ENCODE peak calls at places on chromosomes 3 and 15, in five cellular contexts. D is natural killer cell, P is HCT116, X is thoracic aorta, R is brain microvascular endothelial cell. O is an unnamed sample.

GRCh38 chr15:74626336-74626735 is 10.7 kb downstream of the CLK3 start:
- DNase-seq in X (no peak), R (no peak), P (no peak), D (no peak), O (no peak)

GRCh38 chr3:69016102-69016501 is 2.6 kb upstream of the EOGT start:
- DNase-seq in X (no peak), D (no peak), P (no peak), R (no peak), O (no peak)

GRCh38 chr15:65630760-65631159 is 9.0 kb downstream of the SLC24A1 start:
- DNase-seq in R (no peak), D (no peak), X (no peak), P (no peak), O (no peak)

GRCh38 chr15:60507596-60508424 is 28.9 kb upstream of the ICE2 start:
- DNase-seq in D (no peak), X (no peak), P (peak), R (peak), O (no peak)

GRCh38 chr3:13160619-13161018 is 87.4 kb upstream of the IQSEC1 start:
- DNase-seq in R (no peak), D (no peak), P (no peak), X (no peak), O (no peak)

GRCh38 chr3:160114352-160114751 is 110.9 kb upstream of the C3orf80 start:
- DNase-seq in X (no peak), P (no peak), D (no peak), R (no peak), O (no peak)

GRCh38 chr3:169454823-169455222 is 208.7 kb downstream of the MECOM start:
- DNase-seq in X (no peak), P (no peak), D (no peak), R (peak), O (no peak)

GRCh38 chr3:8822141-8822540 is 52.7 kb upstream of the OXTR start:
- DNase-seq in R (peak), X (no peak), D (no peak), P (no peak), O (no peak)

GRCh38 chr3:135646873-135647272 is 318.7 kb upstream of the PPP2R3A start:
- DNase-seq in D (no peak), X (no peak), P (no peak), R (no peak), O (no peak)

GRCh38 chr15:31062310-31062964 is 39.1 kb downstream of the TRPM1 start:
- DNase-seq in D (no peak), X (no peak), R (no peak), P (no peak), O (no peak)

GRCh38 chr3:134754768-134755559 is 40.1 kb upstream of the EPHB1 start:
- DNase-seq in P (peak), D (no peak), X (no peak), R (peak), O (peak)

GRCh38 chr15:57586661-57587404 is 4.9 kb upstream of the MYZAP start:
- DNase-seq in D (no peak), P (no peak), R (no peak), X (no peak), O (no peak)

GRCh38 chr3:129824926-129825541 is 68.5 kb downstream of the TMCC1 start:
- DNase-seq in D (no peak), R (no peak), X (no peak), P (peak), O (no peak)

GRCh38 chr15:94840794-94841587 is 609.6 kb downstream of the MCTP2 start:
- DNase-seq in R (peak), X (peak), D (no peak), P (no peak), O (no peak)

GRCh38 chr15:35211240-35211952 is 126.3 kb upstream of the NANOGP8 start:
- DNase-seq in R (no peak), P (no peak), X (no peak), D (no peak), O (no peak)

GRCh38 chr3:24264748-24265158 is 229.9 kb downstream of the THRB start:
- DNase-seq in X (no peak), R (peak), D (no peak), P (peak), O (no peak)

GRCh38 chr3:9349321-9350117 is 13.3 kb upstream of the THUMPD3 start:
- DNase-seq in X (no peak), R (peak), P (no peak), D (no peak), O (no peak)

GRCh38 chr3:124281453-124282316 is 289.8 kb upstream of the ROPN1 start:
- DNase-seq in X (no peak), D (no peak), R (peak), P (no peak), O (no peak)

GRCh38 chr15:41473418-41473817 is 20.3 kb upstream of the ITPKA start:
- DNase-seq in D (no peak), X (no peak), R (no peak), P (no peak), O (no peak)

GRCh38 chr3:129439381-129439816 is 349 bp downstream of the MBD4 start:
- DNase-seq in D (peak), R (no peak), P (no peak), X (no peak), O (no peak)

GRCh38 chr3:69354948-69355347 is 30.9 kb downstream of the FRMD4B start:
- DNase-seq in R (peak), P (no peak), D (no peak), X (no peak), O (no peak)

GRCh38 chr3:181710581-181711255 is 1.0 kb upstream of the SOX2 start:
- DNase-seq in X (no peak), R (no peak), D (no peak), P (no peak), O (no peak)

GRCh38 chr15:44537728-44538240 is 837 bp downstream of the EIF3J start:
- DNase-seq in X (no peak), D (no peak), P (no peak), R (peak), O (no peak)

GRCh38 chr15:61227269-61228024 is 1.7 kb downstream of the RORA start:
- DNase-seq in D (no peak), X (no peak), R (peak), P (no peak), O (no peak)

GRCh38 chr3:138113309-138113708 is 2.1 kb downstream of the DZIP1L start:
- DNase-seq in D (no peak), P (peak), X (no peak), R (no peak), O (no peak)

GRCh38 chr3:117439812-117440211 is 730.2 kb downstream of the TUSC7 start:
- DNase-seq in X (no peak), P (no peak), R (peak), D (no peak), O (no peak)

GRCh38 chr15:91192285-91193058 is 92.4 kb downstream of the SV2B start:
- DNase-seq in P (no peak), D (no peak), R (no peak), X (no peak), O (no peak)

GRCh38 chr15:57923311-57923710 is 142.2 kb downstream of the ALDH1A2 start:
- DNase-seq in P (no peak), D (no peak), X (no peak), R (no peak), O (no peak)

GRCh38 chr15:46996331-46996730 is 721.0 kb upstream of the SEMA6D start:
- DNase-seq in D (no peak), P (no peak), X (no peak), R (no peak), O (no peak)

GRCh38 chr15:75659928-75660645 is 12.4 kb downstream of the SNX33 start:
- DNase-seq in R (no peak), X (no peak), P (no peak), D (no peak), O (no peak)

GRCh38 chr3:71104090-71104489 is 479.4 kb downstream of the FOXP1 start:
- DNase-seq in R (peak), X (no peak), D (no peak), P (no peak), O (no peak)

GRCh38 chr3:153443961-153444360 is 281.9 kb downstream of the RAP2B start:
- DNase-seq in P (peak), R (no peak), D (no peak), X (no peak), O (no peak)
- TF ChIP-seq CTCF in P (peak), R (peak), D (no peak), X (no peak), O (no peak)

DNA sequence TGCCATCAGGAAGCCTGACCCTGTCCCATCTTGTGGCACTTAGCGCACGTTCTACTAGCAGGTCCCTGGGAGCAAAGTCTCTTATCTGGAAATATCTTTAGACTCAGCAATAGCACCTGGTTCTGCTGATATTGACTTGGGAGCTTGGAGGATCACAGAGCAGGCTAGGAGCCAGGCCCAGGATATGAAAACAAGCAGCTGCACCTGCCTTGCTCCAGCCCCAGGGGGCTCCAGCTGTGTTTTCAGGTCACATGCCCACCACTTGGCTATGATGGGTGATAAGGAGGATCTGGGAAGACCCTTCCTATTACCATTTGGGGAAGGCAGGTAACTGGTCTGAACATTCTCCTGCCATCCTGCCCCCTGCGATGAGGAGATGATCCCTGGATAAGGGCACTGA is 87.8 kb downstream of the C3orf70 start:
- DNase-seq in P (no peak), X (no peak), R (no peak), D (no peak), O (no peak)
- TF ChIP-seq CTCF in P (peak), X (no peak), R (peak), D (no peak), O (no peak)

GRCh38 chr3:122942241-122942640 is 85.3 kb downstream of the SEMA5B start:
- DNase-seq in R (no peak), P (no peak), X (no peak), D (no peak), O (no peak)

GRCh38 chr3:122941233-122942206 is 86.0 kb downstream of the SEMA5B start:
- DNase-seq in D (no peak), P (no peak), R (no peak), X (no peak), O (no peak)

GRCh38 chr3:122944671-122945151 is 82.9 kb downstream of the SEMA5B start:
- DNase-seq in R (peak), D (no peak), X (no peak), P (no peak), O (no peak)

GRCh38 chr3:122943828-122944190 is 83.8 kb downstream of the SEMA5B start:
- DNase-seq in X (no peak), D (no peak), R (no peak), P (no peak), O (no peak)

DNA sequence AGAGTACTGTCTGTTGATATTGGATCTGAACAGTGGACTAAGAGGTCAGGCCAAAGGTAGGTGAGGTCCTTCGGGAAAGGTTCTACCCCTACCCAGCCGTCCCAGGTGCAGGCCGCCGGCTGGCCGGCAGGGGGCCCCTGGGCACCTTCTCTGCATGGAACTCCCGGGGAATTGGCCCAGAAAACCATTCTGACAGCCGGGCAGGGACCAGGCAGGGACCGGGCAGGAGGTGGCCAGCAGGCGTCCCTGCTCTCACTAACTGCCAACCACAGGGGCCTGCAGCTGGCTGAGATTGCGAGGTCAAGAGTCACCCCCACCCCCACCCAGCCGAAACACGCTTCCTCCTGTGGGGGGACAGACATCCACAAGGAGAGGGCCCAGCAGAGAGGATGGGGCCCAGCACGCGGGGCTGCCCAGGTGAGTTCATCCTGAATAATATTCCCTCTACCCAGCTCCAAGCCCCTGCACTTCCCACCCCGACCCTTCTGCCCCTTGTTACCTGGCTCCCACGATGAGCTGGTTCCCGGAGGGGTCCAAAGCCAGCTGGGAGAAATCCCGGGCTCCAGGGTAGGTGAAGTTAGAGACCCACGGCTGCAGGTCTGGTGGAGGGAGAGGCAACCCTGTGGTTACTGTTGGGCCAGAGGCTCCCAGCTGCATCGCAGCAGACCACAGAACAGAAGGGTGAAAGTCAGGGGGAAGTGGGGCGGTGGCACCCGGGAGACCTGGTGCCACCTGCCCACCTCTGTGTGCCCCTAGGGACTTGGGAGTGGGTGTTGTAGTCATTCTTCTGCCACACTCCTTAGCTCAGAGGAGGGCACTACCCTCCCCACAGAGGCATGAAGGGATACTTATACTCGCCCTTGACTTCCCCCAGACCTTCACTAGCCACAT is 84.4 kb downstream of the SEMA5B start:
- DNase-seq in D (no peak), P (peak), X (peak), R (peak), O (peak)
- TF ChIP-seq CTCF in D (peak), P (peak), X (peak), R (peak), O (peak)

GRCh38 chr15:98612490-98613110 is 35.7 kb upstream of the IGF1R start:
- DNase-seq in P (no peak), X (no peak), R (no peak), D (no peak), O (peak)

GRCh38 chr15:98611808-98612207 is 36.5 kb upstream of the IGF1R start:
- DNase-seq in R (no peak), D (no peak), P (no peak), X (no peak), O (no peak)

GRCh38 chr15:98616397-98616796 is 31.9 kb upstream of the IGF1R start:
- DNase-seq in R (no peak), D (no peak), X (no peak), P (no peak), O (peak)

GRCh38 chr15:98611031-98611430 is 37.3 kb upstream of the IGF1R start:
- DNase-seq in X (no peak), D (no peak), P (no peak), R (no peak), O (peak)

DNA sequence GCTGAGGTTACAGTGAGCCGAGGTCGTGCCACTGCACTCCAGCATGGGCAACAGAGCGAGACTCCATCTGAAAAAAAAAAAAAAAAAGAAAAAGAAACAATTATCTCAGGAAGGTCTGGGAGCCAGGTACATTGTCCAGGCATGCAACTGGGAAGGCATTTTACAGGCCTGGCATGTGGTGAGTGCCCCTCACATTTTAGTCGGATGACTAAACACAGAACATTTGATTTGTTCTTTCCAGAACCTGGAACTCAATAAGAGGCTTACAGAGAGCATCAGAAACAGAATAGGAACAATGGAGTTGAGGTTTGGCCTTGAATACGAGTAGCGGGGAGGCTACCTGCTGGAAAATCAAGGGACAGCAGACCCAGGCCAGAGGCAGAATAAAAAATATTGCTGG is 33.7 kb upstream of the IGF1R start:
- DNase-seq in R (no peak), D (no peak), X (no peak), P (no peak), O (no peak)
- TF ChIP-seq CTCF in R (no peak), D (no peak), X (no peak), P (no peak), O (no peak)

DNA sequence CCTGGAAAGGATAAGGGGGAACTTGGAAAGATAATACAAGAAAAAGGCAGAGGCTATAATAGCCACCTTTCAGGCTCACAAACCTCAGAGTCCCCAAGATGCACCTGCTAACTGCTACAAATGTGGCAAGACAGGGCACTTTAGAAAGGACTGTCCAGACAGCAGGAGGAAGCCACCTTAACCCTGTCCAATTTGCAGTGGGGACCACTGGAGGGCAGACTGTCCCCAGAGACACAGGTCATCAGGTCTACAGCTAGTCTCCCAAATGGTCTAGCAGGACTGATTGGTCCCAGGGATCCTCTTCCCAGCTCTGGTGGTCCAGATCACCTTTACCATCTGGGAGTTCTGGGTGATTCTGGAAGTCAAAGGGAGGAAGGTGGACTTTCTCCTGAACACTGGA is 882.5 kb upstream of the GBE1 start:
- DNase-seq in P (no peak), X (no peak), D (no peak), R (no peak), O (no peak)
- TF ChIP-seq CTCF in P (no peak), X (no peak), D (no peak), R (peak), O (peak)

GRCh38 chr3:184981071-184981470 is 169.1 kb downstream of the VPS8 start:
- DNase-seq in R (no peak), X (no peak), D (no peak), P (no peak), O (no peak)
- TF ChIP-seq CTCF in R (no peak), X (no peak), D (no peak), P (no peak), O (no peak)

GRCh38 chr15:48968066-48968465 is 4.3 kb upstream of the SHC4 start:
- DNase-seq in X (no peak), P (no peak), D (no peak), R (no peak), O (no peak)

GRCh38 chr15:48964898-48965297 is 1.2 kb upstream of the SHC4 start:
- DNase-seq in R (no peak), D (no peak), X (no peak), P (no peak), O (no peak)

GRCh38 chr15:48966595-48967301 is 3.0 kb upstream of the SHC4 start:
- DNase-seq in D (peak), X (no peak), P (no peak), R (peak), O (no peak)

GRCh38 chr15:48967336-48967735 is 3.6 kb upstream of the SHC4 start:
- DNase-seq in R (no peak), X (no peak), P (no peak), D (no peak), O (no peak)

DNA sequence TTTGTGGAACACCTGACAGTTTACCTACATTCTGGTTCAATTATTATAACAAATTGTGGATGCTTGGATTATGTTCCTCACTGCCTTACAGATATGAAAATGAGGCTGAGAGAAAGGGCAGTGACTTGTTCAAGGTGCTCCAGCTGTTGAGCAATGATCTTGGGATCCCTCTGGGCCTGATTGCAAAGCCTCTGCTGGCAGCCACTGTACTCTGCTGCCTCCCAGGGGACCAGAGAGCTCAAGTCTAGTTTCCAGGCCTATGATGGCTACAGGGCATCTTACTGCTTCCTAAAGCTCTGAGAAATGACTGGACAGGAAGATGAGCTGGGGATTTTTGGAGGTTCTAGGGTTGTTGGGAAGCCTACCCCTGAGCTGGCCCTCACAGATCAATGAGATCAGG is 2.3 kb upstream of the SHC4 start:
- DNase-seq in X (no peak), D (no peak), P (peak), R (peak), O (no peak)
- TF ChIP-seq CTCF in X (no peak), D (no peak), P (peak), R (peak), O (no peak)

O was measured in osteocyte.